ENCODE peak calls at places on chromosomes 16 and 17, in six cellular contexts. One of them, this sample, is unnamed.

GRCh38 chr17:15181333-15181732 is 83.8 kb downstream of the PMP22 start:
- DNase-seq in stimulated activated CD8-positive, alpha-beta memory T cell treated with anti-CD3 and anti-CD28 coated beads, Interleukin-12 subunit alpha, Interleukin-12 subunit beta, amount 100 ng/mL, for 4 hours: no peak
- DNase-seq in ACHN: no peak
- DNase-seq in nephron progenitor cell: no peak
- DNase-seq in NCI-H187: no peak
- DNase-seq in adipocyte: no peak
- DNase-seq in this sample: no peak

GRCh38 chr17:75619506-75620431 is 13.5 kb upstream of the SMIM5 start:
- DNase-seq in ACHN: peak
- DNase-seq in adipocyte: peak
- DNase-seq in stimulated activated CD8-positive, alpha-beta memory T cell treated with anti-CD3 and anti-CD28 coated beads, Interleukin-12 subunit alpha, Interleukin-12 subunit beta, amount 100 ng/mL, for 4 hours: no peak
- DNase-seq in nephron progenitor cell: peak
- DNase-seq in NCI-H187: no peak
- DNase-seq in this sample: no peak

GRCh38 chr17:81494984-81495383 is 17.6 kb downstream of the ACTG1 start:
- DNase-seq in nephron progenitor cell: no peak
- DNase-seq in stimulated activated CD8-positive, alpha-beta memory T cell treated with anti-CD3 and anti-CD28 coated beads, Interleukin-12 subunit alpha, Interleukin-12 subunit beta, amount 100 ng/mL, for 4 hours: no peak
- DNase-seq in ACHN: no peak
- DNase-seq in NCI-H187: no peak
- DNase-seq in adipocyte: no peak
- DNase-seq in this sample: no peak

GRCh38 chr16:8751481-8752311 is 45.7 kb downstream of the TMEM186 start:
- DNase-seq in ACHN: peak
- DNase-seq in NCI-H187: no peak
- DNase-seq in nephron progenitor cell: no peak
- DNase-seq in stimulated activated CD8-positive, alpha-beta memory T cell treated with anti-CD3 and anti-CD28 coated beads, Interleukin-12 subunit alpha, Interleukin-12 subunit beta, amount 100 ng/mL, for 4 hours: no peak
- DNase-seq in adipocyte: peak
- DNase-seq in this sample: peak

GRCh38 chr17:75067856-75068255 is 19.9 kb upstream of the SLC16A5 start:
- DNase-seq in adipocyte: no peak
- DNase-seq in NCI-H187: no peak
- DNase-seq in stimulated activated CD8-positive, alpha-beta memory T cell treated with anti-CD3 and anti-CD28 coated beads, Interleukin-12 subunit alpha, Interleukin-12 subunit beta, amount 100 ng/mL, for 4 hours: no peak
- DNase-seq in nephron progenitor cell: no peak
- DNase-seq in ACHN: no peak
- DNase-seq in this sample: no peak

GRCh38 chr16:31458073-31458834 is 1.0 kb upstream of the ARMC5 start:
- DNase-seq in nephron progenitor cell: peak
- DNase-seq in ACHN: peak
- DNase-seq in adipocyte: peak
- DNase-seq in stimulated activated CD8-positive, alpha-beta memory T cell treated with anti-CD3 and anti-CD28 coated beads, Interleukin-12 subunit alpha, Interleukin-12 subunit beta, amount 100 ng/mL, for 4 hours: peak
- DNase-seq in NCI-H187: peak
- DNase-seq in this sample: no peak

GRCh38 chr16:17828012-17828411 is 357.3 kb upstream of the XYLT1 start:
- DNase-seq in adipocyte: peak
- DNase-seq in ACHN: no peak
- DNase-seq in stimulated activated CD8-positive, alpha-beta memory T cell treated with anti-CD3 and anti-CD28 coated beads, Interleukin-12 subunit alpha, Interleukin-12 subunit beta, amount 100 ng/mL, for 4 hours: no peak
- DNase-seq in NCI-H187: no peak
- DNase-seq in nephron progenitor cell: no peak
- DNase-seq in this sample: no peak

GRCh38 chr16:566475-567361 is at the start of gene NHLRC4:
- DNase-seq in NCI-H187: no peak
- DNase-seq in nephron progenitor cell: peak
- DNase-seq in ACHN: peak
- DNase-seq in stimulated activated CD8-positive, alpha-beta memory T cell treated with anti-CD3 and anti-CD28 coated beads, Interleukin-12 subunit alpha, Interleukin-12 subunit beta, amount 100 ng/mL, for 4 hours: no peak
- DNase-seq in adipocyte: peak
- DNase-seq in this sample: no peak

GRCh38 chr16:15530085-15530484 is 95.7 kb downstream of the BMERB1 start:
- DNase-seq in adipocyte: no peak
- DNase-seq in stimulated activated CD8-positive, alpha-beta memory T cell treated with anti-CD3 and anti-CD28 coated beads, Interleukin-12 subunit alpha, Interleukin-12 subunit beta, amount 100 ng/mL, for 4 hours: no peak
- DNase-seq in NCI-H187: no peak
- DNase-seq in nephron progenitor cell: no peak
- DNase-seq in ACHN: no peak
- DNase-seq in this sample: no peak

GRCh38 chr17:78375401-78376079 is 2.9 kb upstream of the PGS1 start:
- DNase-seq in adipocyte: peak
- DNase-seq in ACHN: peak
- DNase-seq in NCI-H187: no peak
- DNase-seq in nephron progenitor cell: no peak
- DNase-seq in stimulated activated CD8-positive, alpha-beta memory T cell treated with anti-CD3 and anti-CD28 coated beads, Interleukin-12 subunit alpha, Interleukin-12 subunit beta, amount 100 ng/mL, for 4 hours: no peak
- DNase-seq in this sample: no peak

GRCh38 chr17:35797918-35798317 is 2.5 kb upstream of the MMP28 start:
- DNase-seq in adipocyte: no peak
- DNase-seq in stimulated activated CD8-positive, alpha-beta memory T cell treated with anti-CD3 and anti-CD28 coated beads, Interleukin-12 subunit alpha, Interleukin-12 subunit beta, amount 100 ng/mL, for 4 hours: no peak
- DNase-seq in nephron progenitor cell: no peak
- DNase-seq in ACHN: no peak
- DNase-seq in NCI-H187: no peak
- DNase-seq in this sample: no peak

GRCh38 chr16:58732545-58733247 is 1.4 kb downstream of the GOT2 start:
- DNase-seq in adipocyte: peak
- DNase-seq in NCI-H187: no peak
- DNase-seq in nephron progenitor cell: no peak
- DNase-seq in ACHN: peak
- DNase-seq in stimulated activated CD8-positive, alpha-beta memory T cell treated with anti-CD3 and anti-CD28 coated beads, Interleukin-12 subunit alpha, Interleukin-12 subunit beta, amount 100 ng/mL, for 4 hours: no peak
- DNase-seq in this sample: no peak

GRCh38 chr16:73015612-73016487 is 32.1 kb downstream of the ZFHX3 start:
- DNase-seq in stimulated activated CD8-positive, alpha-beta memory T cell treated with anti-CD3 and anti-CD28 coated beads, Interleukin-12 subunit alpha, Interleukin-12 subunit beta, amount 100 ng/mL, for 4 hours: no peak
- DNase-seq in nephron progenitor cell: no peak
- DNase-seq in adipocyte: no peak
- DNase-seq in ACHN: peak
- DNase-seq in NCI-H187: no peak
- DNase-seq in this sample: no peak

GRCh38 chr16:82605863-82606620 is 20.7 kb upstream of the CDH13 start:
- DNase-seq in adipocyte: no peak
- DNase-seq in stimulated activated CD8-positive, alpha-beta memory T cell treated with anti-CD3 and anti-CD28 coated beads, Interleukin-12 subunit alpha, Interleukin-12 subunit beta, amount 100 ng/mL, for 4 hours: no peak
- DNase-seq in nephron progenitor cell: no peak
- DNase-seq in ACHN: no peak
- DNase-seq in NCI-H187: no peak
- DNase-seq in this sample: peak

GRCh38 chr17:50596191-50597037 is 35.9 kb downstream of the CACNA1G start:
- DNase-seq in stimulated activated CD8-positive, alpha-beta memory T cell treated with anti-CD3 and anti-CD28 coated beads, Interleukin-12 subunit alpha, Interleukin-12 subunit beta, amount 100 ng/mL, for 4 hours: no peak
- DNase-seq in adipocyte: no peak
- DNase-seq in NCI-H187: no peak
- DNase-seq in ACHN: no peak
- DNase-seq in nephron progenitor cell: peak
- DNase-seq in this sample: peak

GRCh38 chr16:85296859-85297698 is 184.8 kb upstream of the CIBAR2 start:
- DNase-seq in ACHN: peak
- DNase-seq in adipocyte: peak
- DNase-seq in nephron progenitor cell: peak
- DNase-seq in NCI-H187: no peak
- DNase-seq in stimulated activated CD8-positive, alpha-beta memory T cell treated with anti-CD3 and anti-CD28 coated beads, Interleukin-12 subunit alpha, Interleukin-12 subunit beta, amount 100 ng/mL, for 4 hours: no peak
- DNase-seq in this sample: peak

GRCh38 chr17:82754297-82755208 is 2.7 kb downstream of the TBCD start:
- DNase-seq in stimulated activated CD8-positive, alpha-beta memory T cell treated with anti-CD3 and anti-CD28 coated beads, Interleukin-12 subunit alpha, Interleukin-12 subunit beta, amount 100 ng/mL, for 4 hours: no peak
- DNase-seq in NCI-H187: no peak
- DNase-seq in adipocyte: no peak
- DNase-seq in ACHN: no peak
- DNase-seq in nephron progenitor cell: peak
- DNase-seq in this sample: no peak

GRCh38 chr16:66451548-66451947 is 24.5 kb downstream of the BEAN1 start:
- DNase-seq in NCI-H187: no peak
- DNase-seq in nephron progenitor cell: no peak
- DNase-seq in ACHN: no peak
- DNase-seq in stimulated activated CD8-positive, alpha-beta memory T cell treated with anti-CD3 and anti-CD28 coated beads, Interleukin-12 subunit alpha, Interleukin-12 subunit beta, amount 100 ng/mL, for 4 hours: no peak
- DNase-seq in adipocyte: no peak
- DNase-seq in this sample: no peak

GRCh38 chr17:72764632-72765041 is 327.9 kb downstream of the SLC39A11 start:
- DNase-seq in NCI-H187: no peak
- DNase-seq in nephron progenitor cell: no peak
- DNase-seq in stimulated activated CD8-positive, alpha-beta memory T cell treated with anti-CD3 and anti-CD28 coated beads, Interleukin-12 subunit alpha, Interleukin-12 subunit beta, amount 100 ng/mL, for 4 hours: no peak
- DNase-seq in adipocyte: no peak
- DNase-seq in ACHN: no peak
- DNase-seq in this sample: no peak

GRCh38 chr16:17199135-17199534 is 271.6 kb downstream of the XYLT1 start:
- DNase-seq in NCI-H187: no peak
- DNase-seq in stimulated activated CD8-positive, alpha-beta memory T cell treated with anti-CD3 and anti-CD28 coated beads, Interleukin-12 subunit alpha, Interleukin-12 subunit beta, amount 100 ng/mL, for 4 hours: no peak
- DNase-seq in adipocyte: no peak
- DNase-seq in nephron progenitor cell: no peak
- DNase-seq in ACHN: no peak
- DNase-seq in this sample: no peak

GRCh38 chr17:6666077-6666521 is 14.5 kb downstream of the C17orf100 start:
- DNase-seq in NCI-H187: no peak
- DNase-seq in nephron progenitor cell: peak
- DNase-seq in stimulated activated CD8-positive, alpha-beta memory T cell treated with anti-CD3 and anti-CD28 coated beads, Interleukin-12 subunit alpha, Interleukin-12 subunit beta, amount 100 ng/mL, for 4 hours: no peak
- DNase-seq in adipocyte: peak
- DNase-seq in ACHN: peak
- DNase-seq in this sample: peak

GRCh38 chr16:78289844-78290277 is 190.4 kb downstream of the WWOX start:
- DNase-seq in stimulated activated CD8-positive, alpha-beta memory T cell treated with anti-CD3 and anti-CD28 coated beads, Interleukin-12 subunit alpha, Interleukin-12 subunit beta, amount 100 ng/mL, for 4 hours: no peak
- DNase-seq in adipocyte: no peak
- DNase-seq in ACHN: no peak
- DNase-seq in NCI-H187: no peak
- DNase-seq in nephron progenitor cell: no peak
- DNase-seq in this sample: no peak

GRCh38 chr17:44317545-44317944 is 7.1 kb downstream of the SLC25A39 start:
- DNase-seq in ACHN: no peak
- DNase-seq in adipocyte: no peak
- DNase-seq in NCI-H187: no peak
- DNase-seq in nephron progenitor cell: no peak
- DNase-seq in stimulated activated CD8-positive, alpha-beta memory T cell treated with anti-CD3 and anti-CD28 coated beads, Interleukin-12 subunit alpha, Interleukin-12 subunit beta, amount 100 ng/mL, for 4 hours: no peak
- DNase-seq in this sample: no peak

GRCh38 chr16:88844412-88845118 is 12.2 kb downstream of the GALNS start:
- DNase-seq in adipocyte: no peak
- DNase-seq in stimulated activated CD8-positive, alpha-beta memory T cell treated with anti-CD3 and anti-CD28 coated beads, Interleukin-12 subunit alpha, Interleukin-12 subunit beta, amount 100 ng/mL, for 4 hours: no peak
- DNase-seq in nephron progenitor cell: no peak
- DNase-seq in NCI-H187: no peak
- DNase-seq in ACHN: no peak
- DNase-seq in this sample: no peak

GRCh38 chr17:35291802-35292201 is 48.9 kb downstream of the SLFN5 start:
- DNase-seq in NCI-H187: no peak
- DNase-seq in adipocyte: peak
- DNase-seq in nephron progenitor cell: no peak
- DNase-seq in ACHN: no peak
- DNase-seq in stimulated activated CD8-positive, alpha-beta memory T cell treated with anti-CD3 and anti-CD28 coated beads, Interleukin-12 subunit alpha, Interleukin-12 subunit beta, amount 100 ng/mL, for 4 hours: no peak
- DNase-seq in this sample: no peak

GRCh38 chr16:82639666-82640336 is 13.0 kb downstream of the CDH13 start:
- DNase-seq in ACHN: peak
- DNase-seq in stimulated activated CD8-positive, alpha-beta memory T cell treated with anti-CD3 and anti-CD28 coated beads, Interleukin-12 subunit alpha, Interleukin-12 subunit beta, amount 100 ng/mL, for 4 hours: no peak
- DNase-seq in NCI-H187: no peak
- DNase-seq in adipocyte: peak
- DNase-seq in nephron progenitor cell: peak
- DNase-seq in this sample: peak

GRCh38 chr16:4801051-4801961 is 1.1 kb downstream of the ROGDI start:
- DNase-seq in adipocyte: no peak
- DNase-seq in ACHN: no peak
- DNase-seq in stimulated activated CD8-positive, alpha-beta memory T cell treated with anti-CD3 and anti-CD28 coated beads, Interleukin-12 subunit alpha, Interleukin-12 subunit beta, amount 100 ng/mL, for 4 hours: no peak
- DNase-seq in nephron progenitor cell: peak
- DNase-seq in NCI-H187: no peak
- DNase-seq in this sample: no peak

GRCh38 chr17:78291944-78292910 is 60.8 kb downstream of the TMEM235 start:
- DNase-seq in ACHN: no peak
- DNase-seq in stimulated activated CD8-positive, alpha-beta memory T cell treated with anti-CD3 and anti-CD28 coated beads, Interleukin-12 subunit alpha, Interleukin-12 subunit beta, amount 100 ng/mL, for 4 hours: no peak
- DNase-seq in nephron progenitor cell: no peak
- DNase-seq in NCI-H187: no peak
- DNase-seq in adipocyte: no peak
- DNase-seq in this sample: no peak

GRCh38 chr17:20934288-20934687 is 108.5 kb downstream of the USP22 start:
- DNase-seq in NCI-H187: no peak
- DNase-seq in adipocyte: peak
- DNase-seq in ACHN: no peak
- DNase-seq in stimulated activated CD8-positive, alpha-beta memory T cell treated with anti-CD3 and anti-CD28 coated beads, Interleukin-12 subunit alpha, Interleukin-12 subunit beta, amount 100 ng/mL, for 4 hours: no peak
- DNase-seq in nephron progenitor cell: no peak
- DNase-seq in this sample: no peak

GRCh38 chr16:84631153-84631466 is 13.2 kb upstream of the COTL1 start:
- DNase-seq in nephron progenitor cell: no peak
- DNase-seq in adipocyte: no peak
- DNase-seq in ACHN: no peak
- DNase-seq in stimulated activated CD8-positive, alpha-beta memory T cell treated with anti-CD3 and anti-CD28 coated beads, Interleukin-12 subunit alpha, Interleukin-12 subunit beta, amount 100 ng/mL, for 4 hours: no peak
- DNase-seq in NCI-H187: no peak
- DNase-seq in this sample: no peak

GRCh38 chr17:41492771-41493170 is 3.1 kb upstream of the KRT36 start:
- DNase-seq in nephron progenitor cell: no peak
- DNase-seq in ACHN: no peak
- DNase-seq in adipocyte: peak
- DNase-seq in stimulated activated CD8-positive, alpha-beta memory T cell treated with anti-CD3 and anti-CD28 coated beads, Interleukin-12 subunit alpha, Interleukin-12 subunit beta, amount 100 ng/mL, for 4 hours: no peak
- DNase-seq in NCI-H187: no peak
- DNase-seq in this sample: no peak

GRCh38 chr17:64641499-64641898 is 20.6 kb downstream of the SMURF2 start:
- DNase-seq in ACHN: peak
- DNase-seq in NCI-H187: no peak
- DNase-seq in nephron progenitor cell: no peak
- DNase-seq in stimulated activated CD8-positive, alpha-beta memory T cell treated with anti-CD3 and anti-CD28 coated beads, Interleukin-12 subunit alpha, Interleukin-12 subunit beta, amount 100 ng/mL, for 4 hours: no peak
- DNase-seq in adipocyte: peak
- DNase-seq in this sample: no peak

GRCh38 chr17:62870581-62870964 is 62.5 kb upstream of the MARCHF10 start:
- DNase-seq in stimulated activated CD8-positive, alpha-beta memory T cell treated with anti-CD3 and anti-CD28 coated beads, Interleukin-12 subunit alpha, Interleukin-12 subunit beta, amount 100 ng/mL, for 4 hours: no peak
- DNase-seq in NCI-H187: no peak
- DNase-seq in ACHN: no peak
- DNase-seq in adipocyte: no peak
- DNase-seq in nephron progenitor cell: peak
- DNase-seq in this sample: no peak

GRCh38 chr16:5108505-5109158 is 11.0 kb upstream of the EEF2KMT start:
- DNase-seq in adipocyte: no peak
- DNase-seq in ACHN: no peak
- DNase-seq in NCI-H187: no peak
- DNase-seq in nephron progenitor cell: no peak
- DNase-seq in stimulated activated CD8-positive, alpha-beta memory T cell treated with anti-CD3 and anti-CD28 coated beads, Interleukin-12 subunit alpha, Interleukin-12 subunit beta, amount 100 ng/mL, for 4 hours: no peak
- DNase-seq in this sample: no peak

GRCh38 chr16:71927787-71928186 is 32.5 kb downstream of the IST1 start:
- DNase-seq in nephron progenitor cell: no peak
- DNase-seq in stimulated activated CD8-positive, alpha-beta memory T cell treated with anti-CD3 and anti-CD28 coated beads, Interleukin-12 subunit alpha, Interleukin-12 subunit beta, amount 100 ng/mL, for 4 hours: no peak
- DNase-seq in NCI-H187: no peak
- DNase-seq in ACHN: no peak
- DNase-seq in adipocyte: no peak
- DNase-seq in this sample: no peak

GRCh38 chr16:456891-457483 is 31.5 kb downstream of the RAB11FIP3 start:
- DNase-seq in NCI-H187: no peak
- DNase-seq in adipocyte: peak
- DNase-seq in nephron progenitor cell: no peak
- DNase-seq in ACHN: no peak
- DNase-seq in stimulated activated CD8-positive, alpha-beta memory T cell treated with anti-CD3 and anti-CD28 coated beads, Interleukin-12 subunit alpha, Interleukin-12 subunit beta, amount 100 ng/mL, for 4 hours: no peak
- DNase-seq in this sample: no peak

GRCh38 chr16:50683689-50684374 is 2.7 kb upstream of the SNX20 start:
- DNase-seq in nephron progenitor cell: no peak
- DNase-seq in NCI-H187: no peak
- DNase-seq in adipocyte: no peak
- DNase-seq in stimulated activated CD8-positive, alpha-beta memory T cell treated with anti-CD3 and anti-CD28 coated beads, Interleukin-12 subunit alpha, Interleukin-12 subunit beta, amount 100 ng/mL, for 4 hours: peak
- DNase-seq in ACHN: no peak
- DNase-seq in this sample: no peak

GRCh38 chr16:66427036-66427446 is at the start of gene BEAN1:
- DNase-seq in nephron progenitor cell: peak
- DNase-seq in NCI-H187: no peak
- DNase-seq in ACHN: peak
- DNase-seq in stimulated activated CD8-positive, alpha-beta memory T cell treated with anti-CD3 and anti-CD28 coated beads, Interleukin-12 subunit alpha, Interleukin-12 subunit beta, amount 100 ng/mL, for 4 hours: no peak
- DNase-seq in adipocyte: peak
- DNase-seq in this sample: peak

GRCh38 chr17:65198653-65199382 is 61.6 kb downstream of the RGS9 start:
- DNase-seq in NCI-H187: no peak
- DNase-seq in nephron progenitor cell: peak
- DNase-seq in stimulated activated CD8-positive, alpha-beta memory T cell treated with anti-CD3 and anti-CD28 coated beads, Interleukin-12 subunit alpha, Interleukin-12 subunit beta, amount 100 ng/mL, for 4 hours: no peak
- DNase-seq in adipocyte: peak
- DNase-seq in ACHN: peak
- DNase-seq in this sample: peak